ENCODE peak calls at places on chromosomes 5 and 9, in five cellular contexts. O is lower leg skin, C is neuronal stem cell, B is mammary epithelial cell, K is heart right ventricle. V is an unnamed sample.
A peak's percentile ranks its signal among the peaks of the same experiment; 100 is the strongest.

GRCh38 chr5:40678021-40678939 is 1.4 kb upstream of the PTGER4 start:
- DNase-seq in B (peak; percentile 19), C (no peak), K (no peak), O (no peak), V (no peak)

GRCh38 chr5:136087961-136088871 is 44.4 kb upstream of the SMAD5 start:
- DNase-seq in O (peak; percentile 66), K (peak; percentile 93), B (peak; percentile 54), C (no peak), V (peak; percentile 58)

GRCh38 chr9:88586452-88586851 is 51.5 kb downstream of the NXNL2 start:
- DNase-seq in K (no peak), O (no peak), C (no peak), B (no peak), V (no peak)

GRCh38 chr5:139668064-139668880 is 20.1 kb downstream of the CXXC5 start:
- DNase-seq in B (peak; percentile 73), C (no peak), K (no peak), O (no peak), V (no peak)

GRCh38 chr5:95993261-95993660 is 31.6 kb upstream of the ELL2 start:
- DNase-seq in O (no peak), K (no peak), B (no peak), C (no peak), V (no peak)

GRCh38 chr9:130382636-130383349 is 62.0 kb upstream of the ASS1 start:
- DNase-seq in B (no peak), O (no peak), C (no peak), K (no peak), V (no peak)

GRCh38 chr9:85020791-85021190 is 351.3 kb downstream of the NTRK2 start:
- DNase-seq in K (no peak), O (no peak), C (no peak), B (peak; percentile 66), V (no peak)

GRCh38 chr5:148979104-148979723 is 83.6 kb downstream of the SH3TC2 start:
- DNase-seq in C (no peak), O (peak; percentile 82), K (no peak), B (peak; percentile 74), V (peak; percentile 81)

GRCh38 chr5:62969409-62970120 is 390.9 kb downstream of the LRRC70 start:
- DNase-seq in K (no peak), O (no peak), C (no peak), B (no peak), V (no peak)

GRCh38 chr9:135342206-135343130 is 137.1 kb upstream of the PPP1R26 start:
- DNase-seq in C (no peak), K (no peak), O (no peak), B (no peak), V (no peak)

GRCh38 chr9:115391166-115391825 is 273.3 kb upstream of the TNC start:
- DNase-seq in K (no peak), O (no peak), C (no peak), B (no peak), V (no peak)

GRCh38 chr5:160434022-160434531 is 12.4 kb downstream of the PTTG1 start:
- DNase-seq in K (no peak), B (peak; percentile 71), O (no peak), C (peak; percentile 30), V (no peak)

GRCh38 chr5:51380603-51381207 is 2.5 kb upstream of the ISL1 start:
- DNase-seq in C (peak; percentile 60), O (no peak), B (no peak), K (no peak), V (no peak)

GRCh38 chr5:125607018-125607417 is 816.2 kb upstream of the GRAMD2B start:
- DNase-seq in O (no peak), K (no peak), C (no peak), B (no peak), V (no peak)

GRCh38 chr9:77807295-77807694 is 159.2 kb upstream of the GNA14 start:
- DNase-seq in C (no peak), O (peak; percentile 29), B (peak; percentile 93), K (no peak), V (no peak)

GRCh38 chr5:107806705-107807104 is 136.0 kb upstream of the EFNA5 start:
- DNase-seq in O (no peak), K (no peak), B (peak; percentile 83), C (no peak), V (no peak)

GRCh38 chr5:142925795-142926194 is 155.6 kb downstream of the ARHGAP26 start:
- DNase-seq in O (no peak), B (peak; percentile 77), C (no peak), K (peak; percentile 59), V (no peak)

GRCh38 chr5:56476487-56476856 is 243.3 kb upstream of the ANKRD55 start:
- DNase-seq in O (no peak), C (no peak), K (no peak), B (no peak), V (no peak)

GRCh38 chr9:35813434-35814105 is 1.3 kb downstream of the HINT2 start:
- DNase-seq in B (no peak), C (no peak), K (no peak), O (no peak), V (no peak)

GRCh38 chr5:171188016-171188415 is 121.0 kb upstream of the TLX3 start:
- DNase-seq in B (no peak), O (no peak), K (no peak), C (no peak), V (no peak)

GRCh38 chr9:122268041-122268814 is 3.5 kb downstream of the MRRF start:
- DNase-seq in O (no peak), K (no peak), C (no peak), B (no peak), V (no peak)

GRCh38 chr5:100797863-100798262 is 105.2 kb downstream of the ST8SIA4 start:
- DNase-seq in B (peak; percentile 74), K (no peak), C (no peak), O (no peak), V (no peak)

GRCh38 chr5:73338201-73339126 is 110.1 kb downstream of the FOXD1 start:
- DNase-seq in O (no peak), C (no peak), B (no peak), K (no peak), V (no peak)

GRCh38 chr9:5566054-5566618 is 55.8 kb downstream of the PDCD1LG2 start:
- DNase-seq in C (no peak), K (no peak), B (peak; percentile 91), O (peak; percentile 23), V (no peak)

GRCh38 chr5:61419141-61419540 is 87.1 kb downstream of the ZSWIM6 start:
- DNase-seq in C (no peak), B (no peak), O (no peak), K (no peak), V (no peak)

GRCh38 chr5:61417851-61418250 is 85.8 kb downstream of the ZSWIM6 start:
- DNase-seq in C (no peak), O (no peak), B (no peak), K (no peak), V (no peak)

GRCh38 chr5:61425918-61426317 is 93.9 kb downstream of the ZSWIM6 start:
- DNase-seq in B (no peak), K (no peak), O (no peak), C (no peak), V (no peak)

DNA sequence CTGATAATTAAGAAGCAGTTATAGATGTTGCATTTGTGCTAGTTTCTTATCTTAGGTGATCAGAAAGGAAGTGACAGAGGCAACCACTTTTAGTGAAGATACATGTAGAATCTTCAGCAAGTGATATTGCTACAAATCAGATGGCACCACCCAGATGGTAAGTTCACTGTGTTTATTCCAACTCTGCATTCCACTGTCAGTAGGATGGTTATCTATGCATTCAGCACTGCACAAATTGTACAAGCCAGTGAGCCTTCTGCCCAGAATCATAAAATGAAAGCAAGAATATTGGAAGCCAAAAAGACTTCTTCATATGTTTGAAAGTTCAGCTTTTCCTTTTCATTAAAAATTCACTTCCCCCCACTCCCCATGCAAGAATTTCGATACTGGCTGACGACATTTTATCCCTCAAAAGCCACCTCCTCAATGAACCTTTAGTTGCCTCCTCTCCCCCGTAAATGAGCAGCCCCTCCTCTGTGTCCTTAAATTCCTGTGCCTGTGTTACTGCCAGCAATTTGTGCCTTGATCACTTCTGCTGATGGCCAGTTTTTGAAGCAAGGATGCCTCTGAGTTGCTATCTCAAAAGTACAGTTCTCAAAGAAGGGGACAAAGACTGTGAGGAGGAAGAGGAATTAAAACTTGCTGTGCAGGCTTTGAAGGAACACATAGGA is 91.6 kb downstream of the ZSWIM6 start:
- DNase-seq in O (no peak), K (no peak), C (no peak), B (no peak), V (no peak)
- H3K4me3 ChIP-seq in O (no peak overlapping the region), K (no peak overlapping the region), C (no peak overlapping the region), B (no peak overlapping the region), V (no peak overlapping the region)

DNA sequence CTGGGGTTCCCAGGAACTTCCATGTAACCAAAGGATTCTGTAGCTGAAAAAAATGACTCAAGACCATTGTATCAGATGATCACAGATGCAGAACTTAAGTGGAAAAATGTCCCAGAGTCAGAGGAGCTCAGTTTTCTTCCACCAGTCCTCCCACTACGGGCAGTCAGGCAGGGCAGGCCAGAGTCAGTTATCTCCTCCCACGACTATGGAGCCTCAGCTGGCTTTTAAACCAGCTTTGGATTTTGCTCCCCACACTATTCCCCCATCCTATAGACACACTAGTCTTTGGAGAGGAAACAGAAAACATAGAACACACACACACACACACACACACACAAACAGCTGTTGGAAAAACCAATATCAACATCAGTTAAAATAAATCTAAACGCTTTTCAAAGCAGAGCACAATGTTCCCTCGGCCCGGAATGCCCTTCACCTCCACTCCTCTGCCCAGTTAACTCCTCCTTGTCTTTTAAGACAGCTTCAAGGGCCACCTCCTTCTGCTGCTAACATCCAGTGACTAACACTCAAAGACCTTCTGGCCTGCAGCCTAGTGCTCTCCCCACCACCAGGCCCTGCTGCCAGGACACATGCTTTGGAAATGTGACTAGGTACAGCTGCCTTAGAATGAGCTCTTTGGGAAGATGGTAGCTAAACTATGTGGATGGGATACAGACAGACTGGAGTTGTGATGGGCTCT is 56.8 kb downstream of the NIPAL4 start:
- DNase-seq in B (peak; percentile 55), C (no peak), K (peak; percentile 62), O (no peak), V (peak; percentile 83)
- H3K4me3 ChIP-seq in B (no peak overlapping the region), C (no peak overlapping the region), K (no peak overlapping the region), O (no peak overlapping the region), V (no peak overlapping the region)

DNA sequence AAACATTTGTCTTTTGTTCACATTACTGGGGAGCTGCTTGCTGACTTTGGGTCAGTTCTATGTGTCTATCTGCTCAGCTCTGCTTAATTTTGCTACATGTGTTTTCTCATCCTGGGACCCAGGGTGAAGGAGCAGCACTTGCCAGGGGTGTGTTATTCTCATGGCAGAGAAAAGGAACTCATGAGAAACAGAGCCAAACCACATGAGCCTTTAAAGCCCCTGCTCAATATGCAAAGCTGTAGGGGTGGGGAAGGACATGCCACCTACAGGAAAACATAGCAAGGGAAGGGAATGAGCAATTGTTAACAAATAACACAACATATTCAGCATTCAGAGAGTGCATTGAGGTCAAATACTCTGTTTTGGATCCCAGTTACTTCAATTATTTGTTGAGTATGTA is 290.9 kb downstream of the CDK5RAP2 start:
- DNase-seq in C (no peak), O (no peak), B (no peak), K (no peak), V (no peak)
- H3K4me3 ChIP-seq in C (no peak overlapping the region), O (no peak overlapping the region), B (no peak overlapping the region), K (no peak overlapping the region), V (no peak overlapping the region)

GRCh38 chr9:37002036-37002412 is 32.0 kb downstream of the PAX5 start:
- DNase-seq in B (no peak), C (no peak), O (no peak), K (no peak), V (no peak)

GRCh38 chr9:37002413-37003217 is 31.5 kb downstream of the PAX5 start:
- DNase-seq in K (no peak), C (no peak), O (no peak), B (no peak), V (no peak)

GRCh38 chr9:37007295-37007694 is 26.8 kb downstream of the PAX5 start:
- DNase-seq in C (no peak), K (no peak), B (no peak), O (no peak), V (no peak)

GRCh38 chr9:37004424-37004935 is 29.6 kb downstream of the PAX5 start:
- DNase-seq in O (no peak), B (no peak), C (no peak), K (no peak), V (no peak)

GRCh38 chr9:37005517-37006140 is 28.4 kb downstream of the PAX5 start:
- DNase-seq in K (no peak), B (no peak), C (no peak), O (no peak), V (no peak)
- H3K4me3 ChIP-seq in K (no peak overlapping the region), B (no peak overlapping the region), C (no peak overlapping the region), O (no peak overlapping the region), V (no peak overlapping the region)